ENCODE peak calls at places on chromosomes 3 and 15, in ten cellular contexts. R, G, O, U, F, K, V, X, H and W are unnamed samples.
A peak's percentile ranks its signal among the peaks of the same experiment; 100 is the strongest.

GRCh38 chr15:69629631-69630161 is 177.1 kb downstream of the RPLP1 start:
- DNase-seq in R (no peak), G (no peak), O (no peak), U (no peak), F (no peak), K (no peak), V (no peak), X (no peak), H (no peak), W (no peak)

GRCh38 chr3:193829781-193830180 is 236.8 kb downstream of the OPA1 start:
- DNase-seq in R (no peak), G (no peak), O (no peak), U (no peak), F (no peak), K (peak; percentile 74), V (no peak), X (no peak), H (peak; percentile 24), W (no peak)

GRCh38 chr3:104102386-104102785 is 1264.3 kb upstream of the ALCAM start:
- DNase-seq in R (no peak), G (no peak), O (no peak), U (no peak), F (peak; percentile 6), K (peak; percentile 3), V (no peak), X (no peak), H (peak; percentile 25), W (no peak)

GRCh38 chr3:189948724-189949045 is 172.0 kb downstream of the P3H2 start:
- DNase-seq in R (no peak), G (no peak), O (no peak), U (no peak), F (no peak), K (no peak), V (no peak), X (no peak), H (no peak), W (no peak)

GRCh38 chr3:7710284-7710683 is 791.3 kb upstream of the LMCD1 start:
- DNase-seq in R (no peak), G (no peak), O (no peak), U (no peak), F (no peak), K (no peak), V (no peak), X (no peak), H (no peak), W (no peak)

GRCh38 chr3:17033516-17034168 is 148.9 kb downstream of the PLCL2 start:
- DNase-seq in R (no peak), G (no peak), O (no peak), U (no peak), F (no peak), K (no peak), V (no peak), X (no peak), H (no peak), W (no peak)

GRCh38 chr3:87161486-87161885 is 65.6 kb upstream of the CHMP2B start:
- DNase-seq in R (no peak), G (no peak), O (no peak), U (no peak), F (no peak), K (no peak), V (no peak), X (no peak), H (no peak), W (no peak)

GRCh38 chr15:31372635-31373091 is 46.0 kb downstream of the KLF13 start:
- DNase-seq in R (no peak), G (no peak), O (no peak), U (no peak), F (no peak), K (peak; percentile 82), V (no peak), X (no peak), H (peak; percentile 93), W (peak; percentile 89)

GRCh38 chr3:127147291-127147905 is 45.5 kb upstream of the PRR23E start:
- DNase-seq in R (no peak), G (no peak), O (no peak), U (no peak), F (no peak), K (no peak), V (no peak), X (no peak), H (no peak), W (no peak)

GRCh38 chr15:74829991-74830390 is 3.6 kb downstream of the CPLX3 start:
- DNase-seq in R (no peak), G (no peak), O (no peak), U (no peak), F (no peak), K (no peak), V (no peak), X (no peak), H (no peak), W (no peak)

GRCh38 chr3:56986347-56986746 is 74.1 kb upstream of the SPATA12 start:
- DNase-seq in R (no peak), G (no peak), O (no peak), U (no peak), F (no peak), K (no peak), V (no peak), X (no peak), H (no peak), W (no peak)

GRCh38 chr15:70480196-70480856 is 283.0 kb downstream of the UACA start:
- DNase-seq in R (peak; percentile 54), G (no peak), O (no peak), U (no peak), F (no peak), K (no peak), V (peak; percentile 54), X (peak; percentile 21), H (no peak), W (no peak)

GRCh38 chr15:84699538-84700191 is 16.3 kb downstream of the SEC11A start:
- DNase-seq in R (no peak), G (no peak), O (no peak), U (no peak), F (no peak), K (no peak), V (no peak), X (no peak), H (no peak), W (no peak)

GRCh38 chr3:127063916-127064315 is 81.0 kb downstream of the PLXNA1 start:
- DNase-seq in R (no peak), G (no peak), O (no peak), U (no peak), F (no peak), K (no peak), V (no peak), X (no peak), H (no peak), W (no peak)

GRCh38 chr15:88658070-88658965 is 19.5 kb downstream of the ISG20 start:
- DNase-seq in R (no peak), G (no peak), O (no peak), U (no peak), F (no peak), K (no peak), V (no peak), X (no peak), H (no peak), W (peak; percentile 51)

GRCh38 chr3:54374214-54374855 is 252.0 kb downstream of the CACNA2D3 start:
- DNase-seq in R (no peak), G (peak; percentile 21), O (peak; percentile 22), U (no peak), F (peak; percentile 12), K (no peak), V (no peak), X (no peak), H (no peak), W (no peak)